ENCODE peak calls at places on chromosome 4, in seven cellular contexts. W is left lung; I is effector memory CD4-positive, alpha-beta T cell; V is testis; A is astrocyte; G is tibial artery; H is A673. F is an unnamed sample.

GRCh38 chr4:119510750-119511149 is 117.9 kb downstream of the PDE5A start:
- DNase-seq in V (no peak), W (no peak), I (no peak), H (no peak), A (peak; percentile 54), G (no peak), F (no peak)

GRCh38 chr4:183095199-183095512 is 3.9 kb upstream of the WWC2 start:
- DNase-seq in H (peak; percentile 87), V (no peak), A (no peak), G (no peak), I (no peak), W (no peak), F (no peak)

GRCh38 chr4:143343276-143343831 is 6.7 kb downstream of the GAB1 start:
- DNase-seq in A (no peak), H (no peak), I (no peak), V (no peak), G (no peak), W (no peak), F (no peak)

GRCh38 chr4:82852751-82853053 is 38.3 kb downstream of the SEC31A start:
- DNase-seq in W (no peak), A (no peak), G (no peak), V (no peak), H (no peak), I (no peak), F (no peak)

GRCh38 chr4:48470570-48470969 is 12.6 kb upstream of the SLC10A4 start:
- DNase-seq in A (peak; percentile 6), I (no peak), H (peak; percentile 78), G (no peak), W (no peak), V (no peak), F (no peak)

GRCh38 chr4:74324262-74324661 is 16.0 kb downstream of the EPGN start:
- DNase-seq in A (no peak), I (no peak), H (no peak), G (no peak), W (no peak), V (no peak), F (no peak)

GRCh38 chr4:147916351-147916750 is 184.5 kb downstream of the ARHGAP10 start:
- DNase-seq in G (no peak), H (no peak), V (no peak), I (no peak), A (peak; percentile 49), W (no peak), F (no peak)

GRCh38 chr4:81486502-81486901 is 14.8 kb upstream of the RASGEF1B start:
- DNase-seq in V (no peak), W (no peak), G (no peak), H (no peak), I (no peak), A (no peak), F (peak; percentile 42)

GRCh38 chr4:38180456-38180855 is 220.3 kb downstream of the PTTG2 start:
- DNase-seq in W (no peak), H (no peak), A (no peak), G (no peak), I (no peak), V (no peak), F (no peak)

GRCh38 chr4:185797596-185797995 is 14.4 kb downstream of the SORBS2 start:
- DNase-seq in A (no peak), H (no peak), W (no peak), G (no peak), I (no peak), V (no peak), F (no peak)

GRCh38 chr4:32189788-32190187 is 1469.6 kb downstream of the PCDH7 start:
- DNase-seq in I (no peak), H (no peak), W (no peak), V (no peak), A (no peak), G (no peak), F (no peak)

GRCh38 chr4:154944996-154945395 is 163.9 kb downstream of the RBM46 start:
- DNase-seq in I (no peak), V (no peak), W (no peak), G (no peak), A (no peak), H (no peak), F (no peak)

GRCh38 chr4:158783775-158784174 is 14.9 kb downstream of the FNIP2 start:
- DNase-seq in I (no peak), A (peak; percentile 64), G (no peak), W (no peak), V (no peak), H (no peak), F (no peak)

GRCh38 chr4:89439533-89439932 is 131.9 kb upstream of the GPRIN3 start:
- DNase-seq in H (no peak), W (no peak), G (no peak), V (no peak), A (peak; percentile 47), I (no peak), F (no peak)

GRCh38 chr4:11404431-11404830 is 24.3 kb downstream of the HS3ST1 start:
- DNase-seq in A (no peak), I (no peak), G (no peak), V (no peak), W (no peak), H (no peak), F (peak; percentile 33)

GRCh38 chr4:108168672-108169562 is at the start of gene LEF1:
- DNase-seq in I (peak; percentile 37), H (peak; percentile 52), A (peak; percentile 34), W (peak; percentile 83), G (no peak), V (peak; percentile 40), F (peak; percentile 56)

GRCh38 chr4:166301266-166301665 is 428.2 kb downstream of the TLL1 start:
- DNase-seq in W (no peak), H (no peak), G (no peak), A (peak; percentile 84), V (no peak), I (no peak), F (no peak)

GRCh38 chr4:25883565-25883964 is 20.8 kb upstream of the SEL1L3 start:
- DNase-seq in G (no peak), W (no peak), I (no peak), V (no peak), H (no peak), A (no peak), F (no peak)

GRCh38 chr4:108611360-108611759 is 9.0 kb upstream of the RPL34 start:
- DNase-seq in H (peak; percentile 41), W (no peak), A (no peak), V (peak; percentile 51), I (no peak), G (no peak), F (no peak)

GRCh38 chr4:149145803-149146202 is 669.8 kb downstream of the IQCM start:
- DNase-seq in G (no peak), V (no peak), A (peak; percentile 54), I (no peak), H (no peak), W (no peak), F (peak; percentile 70)

GRCh38 chr4:187071896-187072295 is 348.2 kb upstream of the FAT1 start:
- DNase-seq in A (no peak), G (no peak), V (peak; percentile 63), I (no peak), H (no peak), W (no peak), F (no peak)

DNA sequence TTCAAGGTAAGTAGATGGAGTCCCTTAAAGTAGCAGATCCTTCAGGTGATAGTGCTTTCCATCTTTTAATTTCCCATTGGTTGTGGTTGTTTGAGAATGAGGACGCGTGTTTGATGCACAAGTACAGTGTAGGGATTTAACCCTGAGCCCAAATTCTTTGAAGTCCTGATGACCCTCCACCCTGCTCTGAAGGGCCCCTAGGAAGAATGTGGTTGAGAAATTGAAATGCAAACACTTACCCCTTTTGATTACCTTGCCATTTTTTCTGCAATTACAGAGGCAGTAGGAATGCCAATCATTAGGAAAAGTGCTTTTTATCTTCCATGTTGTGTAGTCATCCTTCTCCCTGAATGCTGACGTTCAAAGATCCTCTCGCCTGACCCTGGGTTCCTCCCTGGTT is 112.4 kb downstream of the ZNF518B start:
- DNase-seq in A (no peak), V (no peak), G (no peak), H (no peak), I (no peak), W (no peak), F (no peak)
- H3K27me3 ChIP-seq in A (no peaks in the 10 kb centered on the region), V (no peaks in the 10 kb centered on the region), G (no peaks in the 10 kb centered on the region), H (no peaks in the 10 kb centered on the region), I (no peaks in the 10 kb centered on the region), W (no peaks in the 10 kb centered on the region), F (no peaks in the 10 kb centered on the region)

DNA sequence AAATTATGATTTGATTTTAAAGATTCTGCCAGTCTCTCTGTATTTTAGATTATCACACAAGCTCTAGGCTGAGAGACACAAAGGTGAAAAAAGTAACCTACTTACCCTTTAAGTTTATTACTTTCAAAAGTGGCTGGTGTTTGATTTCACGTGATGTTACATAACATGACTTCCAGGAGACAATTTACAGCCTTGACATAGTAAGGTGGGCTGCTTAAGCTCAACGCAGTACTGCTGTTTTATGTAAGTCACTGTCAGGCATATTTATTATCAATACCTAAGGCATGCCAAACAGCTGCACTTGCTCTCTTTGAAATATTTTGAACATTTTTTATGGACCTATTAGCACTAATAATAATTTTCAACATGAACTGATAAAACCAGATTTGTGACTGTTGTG is 451.5 kb upstream of the FAM241A start:
- DNase-seq in G (no peak), W (no peak), I (no peak), A (no peak), H (no peak), V (no peak), F (no peak)
- H3K4me1 ChIP-seq in G (no peaks in the 10 kb centered on the region), W (no peaks in the 10 kb centered on the region), I (no peaks in the 10 kb centered on the region), A (no peaks in the 10 kb centered on the region), H (peaks cover 16% of the 10 kb centered on the region), V (no peaks in the 10 kb centered on the region), F (peaks cover 9% of the 10 kb centered on the region)

GRCh38 chr4:7459471-7459870 is 24.7 kb upstream of the PSAPL1 start:
- DNase-seq in I (no peak), V (no peak), H (no peak), G (no peak), A (no peak), W (peak; percentile 40), F (no peak)

GRCh38 chr4:7458477-7458876 is 23.7 kb upstream of the PSAPL1 start:
- DNase-seq in H (no peak), V (no peak), W (peak; percentile 28), I (no peak), A (no peak), G (no peak), F (no peak)

GRCh38 chr4:7462509-7462971 is 27.8 kb upstream of the PSAPL1 start:
- DNase-seq in W (peak; percentile 47), G (no peak), V (peak; percentile 70), A (peak; percentile 23), I (no peak), H (no peak), F (peak; percentile 44)

GRCh38 chr4:7461171-7461570 is 26.4 kb upstream of the PSAPL1 start:
- DNase-seq in W (peak; percentile 66), A (no peak), H (no peak), I (no peak), G (no peak), V (no peak), F (no peak)

DNA sequence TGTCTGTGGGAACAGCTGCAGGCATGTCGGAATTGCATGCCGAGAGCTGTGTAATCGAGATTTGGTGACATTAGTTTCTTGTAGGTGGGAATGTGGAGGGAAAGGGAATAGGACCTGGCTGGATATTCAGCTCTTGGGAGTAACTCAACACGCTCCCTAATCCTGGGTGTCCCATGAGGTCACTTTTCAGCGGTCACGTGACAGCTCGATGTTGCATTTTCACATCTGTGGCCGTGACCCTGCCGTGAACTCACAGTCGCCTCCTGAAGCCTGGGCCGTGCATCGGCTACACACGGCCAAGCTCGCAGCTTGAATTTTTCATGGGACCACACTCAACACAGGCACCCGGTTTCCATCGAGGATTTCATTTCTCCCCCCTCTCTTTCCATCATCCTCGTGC is 25.9 kb upstream of the PSAPL1 start:
- DNase-seq in H (no peak), V (peak; percentile 93), W (peak; percentile 40), I (no peak), A (no peak), G (no peak), F (no peak)
- H3K27me3 ChIP-seq in H (no peaks in the 10 kb centered on the region), V (no peaks in the 10 kb centered on the region), W (no peaks in the 10 kb centered on the region), I (no peaks in the 10 kb centered on the region), A (peaks cover 4% of the 10 kb centered on the region), G (no peaks in the 10 kb centered on the region), F (no peaks in the 10 kb centered on the region)

GRCh38 chr4:139844057-139844456 is 178.4 kb downstream of the MGST2 start:
- DNase-seq in H (no peak), I (no peak), W (no peak), V (no peak), G (no peak), A (no peak), F (no peak)
- H3K4me1 ChIP-seq in H (peaks cover 4% of the 10 kb centered on the region), I (no peaks in the 10 kb centered on the region), W (no peaks in the 10 kb centered on the region), V (no peaks in the 10 kb centered on the region), G (no peaks in the 10 kb centered on the region), A (no peaks in the 10 kb centered on the region), F (no peaks in the 10 kb centered on the region)